ENCODE peak calls at places on chromosome 18, in five cellular contexts. A is IMR-90, C is K562, T is HepG2, W is GM12878. I is an unnamed sample.

GRCh38 chr18:5066380-5066977 is 130.6 kb downstream of the AKAIN1 start:
- DNase-seq in W (no peak), T (peak), A (no peak), C (peak), I (peak)

GRCh38 chr18:40529478-40529877 is 1425.6 kb upstream of the PIK3C3 start:
- DNase-seq in A (peak), T (peak), W (no peak), C (no peak), I (no peak)

GRCh38 chr18:48820483-48821250 is 130.1 kb downstream of the SMAD7 start:
- DNase-seq in T (no peak), A (no peak), C (no peak), W (peak), I (no peak)

GRCh38 chr18:56576826-56577573 is 61.4 kb downstream of the TXNL1 start:
- DNase-seq in W (no peak), A (peak), T (no peak), C (no peak), I (no peak)

GRCh38 chr18:9417081-9417841 is 58.1 kb upstream of the RALBP1 start:
- DNase-seq in T (no peak), W (no peak), C (no peak), A (peak), I (no peak)

GRCh38 chr18:78979058-78979680 is 449 bp upstream of the SALL3 start:
- DNase-seq in W (no peak), A (no peak), T (no peak), C (no peak), I (peak)

GRCh38 chr18:805008-805754 is 6.9 kb downstream of the YES1 start:
- DNase-seq in A (no peak), C (peak), W (no peak), T (no peak), I (no peak)

GRCh38 chr18:63869374-63869773 is 18.1 kb upstream of the SERPINB2 start:
- DNase-seq in C (no peak), A (peak), T (no peak), W (no peak), I (no peak)

GRCh38 chr18:9088252-9088651 is 14.2 kb upstream of the NDUFV2 start:
- DNase-seq in W (no peak), T (no peak), A (no peak), C (no peak), I (no peak)

GRCh38 chr18:3577456-3577855 is 127.5 kb downstream of the TGIF1 start:
- DNase-seq in W (no peak), A (no peak), C (no peak), T (no peak), I (no peak)
- TF ChIP-seq MXI1 in W (no peak), A (no peak), C (no peak), T (no peak), I (no peak)

GRCh38 chr18:24108621-24109020 is 30.2 kb upstream of the CABYR start:
- DNase-seq in C (no peak), T (no peak), A (no peak), W (no peak), I (no peak)

GRCh38 chr18:24103622-24104021 is 35.2 kb upstream of the CABYR start:
- DNase-seq in C (no peak), A (peak), T (no peak), W (no peak), I (peak)

GRCh38 chr18:24104486-24104885 is 34.4 kb upstream of the CABYR start:
- DNase-seq in T (no peak), C (no peak), W (no peak), A (no peak), I (no peak)
- TF ChIP-seq MXI1 in T (no peak), C (no peak), W (no peak), A (no peak), I (no peak)

GRCh38 chr18:45688113-45688512 is 35.9 kb upstream of the SLC14A1 start:
- DNase-seq in A (peak), W (no peak), T (no peak), C (no peak), I (no peak)

GRCh38 chr18:45687617-45688016 is 36.4 kb upstream of the SLC14A1 start:
- DNase-seq in C (peak), W (no peak), T (no peak), A (no peak), I (no peak)

GRCh38 chr18:45688834-45689233 is 35.1 kb upstream of the SLC14A1 start:
- DNase-seq in T (no peak), W (no peak), C (no peak), A (no peak), I (no peak)

GRCh38 chr18:45690975-45691815 is 32.8 kb upstream of the SLC14A1 start:
- DNase-seq in A (peak), T (peak), C (peak), W (no peak), I (peak)

GRCh38 chr18:45689386-45689785 is 34.6 kb upstream of the SLC14A1 start:
- DNase-seq in T (no peak), W (no peak), A (no peak), C (no peak), I (no peak)
- TF ChIP-seq MXI1 in T (no peak), W (no peak), A (no peak), C (no peak), I (no peak)

GRCh38 chr18:11570073-11570588 is 39.3 kb upstream of the SLC35G4 start:
- DNase-seq in W (no peak), C (no peak), T (no peak), A (no peak), I (no peak)
- TF ChIP-seq MXI1 in W (no peak), C (no peak), T (no peak), A (no peak), I (no peak)

GRCh38 chr18:76443519-76444435 is 51.3 kb downstream of the ZNF516 start:
- DNase-seq in W (no peak), T (no peak), C (no peak), A (no peak), I (peak)
- TF ChIP-seq MXI1 in W (no peak), T (no peak), C (no peak), A (no peak), I (no peak)

GRCh38 chr18:51531496-51531895 is 334.0 kb upstream of the MEX3C start:
- DNase-seq in A (no peak), C (no peak), W (no peak), T (no peak), I (no peak)

GRCh38 chr18:51540562-51540961 is 343.1 kb upstream of the MEX3C start:
- DNase-seq in T (no peak), A (no peak), C (no peak), W (no peak), I (no peak)

GRCh38 chr18:51541230-51541629 is 343.7 kb upstream of the MEX3C start:
- DNase-seq in W (no peak), C (no peak), T (no peak), A (no peak), I (no peak)

DNA sequence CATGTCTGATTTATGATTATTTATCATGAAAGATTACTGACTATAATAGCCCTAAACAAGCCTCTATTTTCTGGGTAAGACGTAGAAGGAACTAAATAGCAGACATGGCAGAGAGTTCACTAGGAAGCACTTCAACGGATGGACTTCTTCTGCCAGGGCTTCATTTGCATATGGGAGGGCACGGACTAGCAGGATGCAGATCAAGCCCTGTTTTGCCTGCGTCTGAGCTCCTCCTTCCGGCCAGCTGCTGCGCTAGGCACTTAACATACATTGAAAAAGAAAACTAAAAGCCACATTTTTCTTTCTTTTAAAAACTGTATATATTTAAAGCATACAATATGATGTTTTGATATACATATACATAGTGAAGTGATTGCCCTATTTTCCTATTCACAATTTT is 340.0 kb upstream of the MEX3C start:
- DNase-seq in C (no peak), T (no peak), A (no peak), W (peak), I (peak)
- TF ChIP-seq MXI1 in C (no peak), T (no peak), A (no peak), W (no peak), I (no peak)

DNA sequence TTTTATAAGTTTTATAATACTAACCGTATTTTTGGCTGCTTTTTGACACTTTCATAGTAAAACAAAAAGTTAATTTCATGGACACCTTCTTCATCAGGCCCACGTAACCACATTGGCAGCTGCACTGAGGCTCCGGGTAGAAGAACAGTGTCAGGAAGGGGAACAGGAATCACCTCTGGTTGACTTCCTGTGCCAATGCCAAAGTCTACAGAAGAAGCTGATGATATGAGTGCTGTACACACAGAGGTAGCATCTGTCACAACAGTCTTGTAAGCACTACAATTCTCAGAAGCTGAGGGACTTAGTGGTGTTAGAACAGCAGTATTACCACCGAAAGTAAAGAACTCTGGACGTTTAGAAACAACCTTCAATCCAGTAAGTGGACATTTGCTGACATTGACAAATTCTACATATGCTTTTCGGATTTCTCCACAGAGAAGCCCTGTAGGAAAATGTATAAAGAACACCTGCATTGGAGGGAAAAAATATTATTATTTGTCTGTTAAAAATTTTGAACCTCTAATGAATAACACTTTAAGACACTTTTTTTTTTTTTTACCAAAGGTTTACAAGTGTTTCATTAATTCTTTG is 85.3 kb downstream of the TRAPPC8 start:
- DNase-seq in T (no peak), A (no peak), W (no peak), C (no peak), I (no peak)
- TF ChIP-seq MXI1 in T (no peak), A (no peak), W (no peak), C (no peak), I (no peak)